ENCODE peak calls at places on chromosomes 2 and 18, in nine cellular contexts. One of them, this sample, is unnamed. For H3K4me1, the result is how much of the 10 kb centered on the place peaks cover.

GRCh38 chr2:236568068-236568921 is 1.3 kb upstream of the ACKR3 start:
- DNase-seq in thoracic aorta: no peak
- DNase-seq in endodermal cell: peak
- DNase-seq in CD8-positive, alpha-beta T cell: peak
- DNase-seq in IMR-90: no peak
- DNase-seq in heart left ventricle: peak
- DNase-seq in CD8-positive, alpha-beta memory T cell: peak
- DNase-seq in adrenal gland: peak
- DNase-seq in naive thymus-derived CD4-positive, alpha-beta T cell: peak
- DNase-seq in this sample: no peak

GRCh38 chr2:96470636-96471035 is 34.5 kb downstream of the NEURL3 start:
- DNase-seq in CD8-positive, alpha-beta T cell: peak
- DNase-seq in naive thymus-derived CD4-positive, alpha-beta T cell: peak
- DNase-seq in CD8-positive, alpha-beta memory T cell: peak
- DNase-seq in thoracic aorta: no peak
- DNase-seq in IMR-90: peak
- DNase-seq in heart left ventricle: peak
- DNase-seq in adrenal gland: peak
- DNase-seq in endodermal cell: peak
- DNase-seq in this sample: peak

GRCh38 chr18:44835555-44836156 is 155.0 kb downstream of the SETBP1 start:
- DNase-seq in thoracic aorta: no peak
- DNase-seq in naive thymus-derived CD4-positive, alpha-beta T cell: no peak
- DNase-seq in CD8-positive, alpha-beta memory T cell: no peak
- DNase-seq in heart left ventricle: no peak
- DNase-seq in CD8-positive, alpha-beta T cell: no peak
- DNase-seq in endodermal cell: no peak
- DNase-seq in adrenal gland: no peak
- DNase-seq in IMR-90: no peak
- DNase-seq in this sample: no peak

GRCh38 chr2:50878256-50878655 is 153.7 kb downstream of the NRXN1 start:
- DNase-seq in CD8-positive, alpha-beta T cell: no peak
- DNase-seq in adrenal gland: no peak
- DNase-seq in naive thymus-derived CD4-positive, alpha-beta T cell: no peak
- DNase-seq in endodermal cell: no peak
- DNase-seq in heart left ventricle: no peak
- DNase-seq in CD8-positive, alpha-beta memory T cell: no peak
- DNase-seq in IMR-90: no peak
- DNase-seq in thoracic aorta: no peak
- DNase-seq in this sample: no peak

GRCh38 chr2:158191076-158191566 is 89.4 kb downstream of the UPP2 start:
- DNase-seq in IMR-90: no peak
- DNase-seq in CD8-positive, alpha-beta T cell: no peak
- DNase-seq in naive thymus-derived CD4-positive, alpha-beta T cell: peak
- DNase-seq in thoracic aorta: no peak
- DNase-seq in CD8-positive, alpha-beta memory T cell: no peak
- DNase-seq in heart left ventricle: no peak
- DNase-seq in endodermal cell: no peak
- DNase-seq in adrenal gland: no peak
- DNase-seq in this sample: no peak

GRCh38 chr2:219422944-219423534 is 4.9 kb downstream of the DES start:
- DNase-seq in heart left ventricle: no peak
- DNase-seq in naive thymus-derived CD4-positive, alpha-beta T cell: no peak
- DNase-seq in CD8-positive, alpha-beta T cell: no peak
- DNase-seq in adrenal gland: no peak
- DNase-seq in thoracic aorta: no peak
- DNase-seq in endodermal cell: no peak
- DNase-seq in CD8-positive, alpha-beta memory T cell: no peak
- DNase-seq in IMR-90: no peak
- DNase-seq in this sample: no peak

GRCh38 chr18:14144628-14144895 is 12.3 kb upstream of the ZNF519 start:
- DNase-seq in IMR-90: no peak
- DNase-seq in CD8-positive, alpha-beta T cell: no peak
- DNase-seq in thoracic aorta: no peak
- DNase-seq in CD8-positive, alpha-beta memory T cell: no peak
- DNase-seq in endodermal cell: no peak
- DNase-seq in naive thymus-derived CD4-positive, alpha-beta T cell: no peak
- DNase-seq in adrenal gland: no peak
- DNase-seq in heart left ventricle: no peak
- DNase-seq in this sample: no peak

GRCh38 chr2:58032016-58032750 is 14.4 kb upstream of the VRK2 start:
- DNase-seq in endodermal cell: no peak
- DNase-seq in thoracic aorta: no peak
- DNase-seq in heart left ventricle: no peak
- DNase-seq in IMR-90: peak
- DNase-seq in CD8-positive, alpha-beta memory T cell: no peak
- DNase-seq in adrenal gland: no peak
- DNase-seq in CD8-positive, alpha-beta T cell: no peak
- DNase-seq in naive thymus-derived CD4-positive, alpha-beta T cell: no peak
- DNase-seq in this sample: no peak

GRCh38 chr2:237885171-237885930 is 25.9 kb downstream of the RAMP1 start:
- DNase-seq in CD8-positive, alpha-beta memory T cell: no peak
- DNase-seq in heart left ventricle: no peak
- DNase-seq in naive thymus-derived CD4-positive, alpha-beta T cell: no peak
- DNase-seq in adrenal gland: no peak
- DNase-seq in CD8-positive, alpha-beta T cell: no peak
- DNase-seq in endodermal cell: peak
- DNase-seq in IMR-90: no peak
- DNase-seq in thoracic aorta: no peak
- DNase-seq in this sample: no peak

GRCh38 chr2:43074052-43074451 is 152.4 kb downstream of the ZFP36L2 start:
- DNase-seq in naive thymus-derived CD4-positive, alpha-beta T cell: no peak
- DNase-seq in CD8-positive, alpha-beta T cell: no peak
- DNase-seq in heart left ventricle: no peak
- DNase-seq in CD8-positive, alpha-beta memory T cell: no peak
- DNase-seq in adrenal gland: peak
- DNase-seq in endodermal cell: peak
- DNase-seq in IMR-90: no peak
- DNase-seq in thoracic aorta: no peak
- DNase-seq in this sample: no peak
- H3K4me1 ChIP-seq in naive thymus-derived CD4-positive, alpha-beta T cell: under half
- H3K4me1 ChIP-seq in CD8-positive, alpha-beta T cell: under half
- H3K4me1 ChIP-seq in heart left ventricle: under half
- H3K4me1 ChIP-seq in CD8-positive, alpha-beta memory T cell: under half
- H3K4me1 ChIP-seq in adrenal gland: under half
- H3K4me1 ChIP-seq in endodermal cell: under half
- H3K4me1 ChIP-seq in IMR-90: under half
- H3K4me1 ChIP-seq in thoracic aorta: half or more
- H3K4me1 ChIP-seq in this sample: under half

GRCh38 chr2:85926526-85926925 is 37.7 kb upstream of the ST3GAL5 start:
- DNase-seq in CD8-positive, alpha-beta T cell: no peak
- DNase-seq in thoracic aorta: no peak
- DNase-seq in heart left ventricle: no peak
- DNase-seq in naive thymus-derived CD4-positive, alpha-beta T cell: no peak
- DNase-seq in IMR-90: no peak
- DNase-seq in adrenal gland: no peak
- DNase-seq in endodermal cell: no peak
- DNase-seq in CD8-positive, alpha-beta memory T cell: no peak
- DNase-seq in this sample: no peak

GRCh38 chr2:85926931-85927527 is 38.2 kb upstream of the ST3GAL5 start:
- DNase-seq in heart left ventricle: no peak
- DNase-seq in IMR-90: no peak
- DNase-seq in CD8-positive, alpha-beta T cell: no peak
- DNase-seq in CD8-positive, alpha-beta memory T cell: no peak
- DNase-seq in thoracic aorta: no peak
- DNase-seq in adrenal gland: no peak
- DNase-seq in endodermal cell: no peak
- DNase-seq in naive thymus-derived CD4-positive, alpha-beta T cell: no peak
- DNase-seq in this sample: no peak

GRCh38 chr2:85933753-85934594 is 45.2 kb upstream of the ST3GAL5 start:
- DNase-seq in IMR-90: peak
- DNase-seq in thoracic aorta: no peak
- DNase-seq in endodermal cell: no peak
- DNase-seq in adrenal gland: peak
- DNase-seq in naive thymus-derived CD4-positive, alpha-beta T cell: no peak
- DNase-seq in heart left ventricle: no peak
- DNase-seq in CD8-positive, alpha-beta T cell: no peak
- DNase-seq in CD8-positive, alpha-beta memory T cell: no peak
- DNase-seq in this sample: no peak

GRCh38 chr2:85929096-85930044 is 40.6 kb upstream of the ST3GAL5 start:
- DNase-seq in naive thymus-derived CD4-positive, alpha-beta T cell: no peak
- DNase-seq in IMR-90: no peak
- DNase-seq in CD8-positive, alpha-beta memory T cell: no peak
- DNase-seq in CD8-positive, alpha-beta T cell: no peak
- DNase-seq in endodermal cell: peak
- DNase-seq in heart left ventricle: no peak
- DNase-seq in thoracic aorta: no peak
- DNase-seq in adrenal gland: no peak
- DNase-seq in this sample: no peak

DNA sequence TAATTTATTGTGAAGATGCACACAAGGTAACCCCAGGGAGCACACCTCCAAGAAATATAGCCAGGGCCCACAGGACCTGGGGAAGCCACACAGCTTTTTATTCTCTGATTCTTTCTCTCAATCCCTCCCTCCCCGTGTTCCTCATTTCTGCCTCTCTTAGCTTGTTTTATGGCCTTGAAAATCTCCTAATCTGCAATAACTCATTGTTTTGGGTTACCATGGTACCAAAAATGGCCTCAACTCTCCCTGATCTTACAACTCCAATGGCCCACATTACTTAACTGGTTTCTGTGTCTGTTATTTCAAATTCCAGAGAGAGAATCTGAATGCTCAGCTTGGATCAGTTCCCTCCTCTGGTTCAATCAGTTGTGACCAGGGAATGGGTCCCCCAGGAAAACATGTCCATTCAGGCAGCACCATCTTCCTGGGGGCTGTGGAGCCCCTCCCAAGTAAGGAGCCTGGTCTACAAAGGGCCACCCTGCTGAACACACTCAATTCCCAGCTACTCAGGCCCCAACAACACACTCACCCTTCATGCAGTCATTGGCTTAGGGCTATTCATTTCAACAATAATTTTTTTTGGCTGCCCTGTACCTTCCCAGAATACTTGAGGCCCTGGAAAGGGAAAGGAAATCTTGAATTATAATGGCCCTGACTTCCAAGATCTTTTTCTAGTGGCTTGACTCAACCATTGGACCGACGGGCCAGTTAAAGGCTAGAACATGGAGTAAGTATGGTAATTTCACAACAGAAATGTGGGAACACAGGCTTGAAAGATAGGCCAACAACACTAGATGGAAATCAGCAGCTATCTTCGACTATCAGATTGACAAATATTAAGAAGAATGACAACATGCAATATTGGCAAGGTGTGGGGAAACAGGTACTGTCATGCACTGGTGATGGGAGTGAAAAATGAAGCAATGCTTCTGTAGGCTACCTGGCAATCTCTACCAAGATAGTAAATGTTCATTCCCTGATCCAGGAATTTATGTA is 41.6 kb upstream of the ST3GAL5 start:
- DNase-seq in heart left ventricle: no peak
- DNase-seq in IMR-90: no peak
- DNase-seq in thoracic aorta: no peak
- DNase-seq in endodermal cell: no peak
- DNase-seq in CD8-positive, alpha-beta memory T cell: no peak
- DNase-seq in CD8-positive, alpha-beta T cell: no peak
- DNase-seq in adrenal gland: peak
- DNase-seq in naive thymus-derived CD4-positive, alpha-beta T cell: no peak
- DNase-seq in this sample: no peak
- H3K27ac ChIP-seq in heart left ventricle: no peak
- H3K27ac ChIP-seq in IMR-90: no peak
- H3K27ac ChIP-seq in thoracic aorta: no peak
- H3K27ac ChIP-seq in endodermal cell: no peak
- H3K27ac ChIP-seq in CD8-positive, alpha-beta memory T cell: no peak
- H3K27ac ChIP-seq in CD8-positive, alpha-beta T cell: no peak
- H3K27ac ChIP-seq in adrenal gland: no peak
- H3K27ac ChIP-seq in naive thymus-derived CD4-positive, alpha-beta T cell: no peak
- H3K27ac ChIP-seq in this sample: no peak

GRCh38 chr2:101309211-101309700 is 755 bp upstream of the RNF149 start:
- DNase-seq in thoracic aorta: no peak
- DNase-seq in endodermal cell: no peak
- DNase-seq in CD8-positive, alpha-beta memory T cell: no peak
- DNase-seq in IMR-90: no peak
- DNase-seq in CD8-positive, alpha-beta T cell: no peak
- DNase-seq in heart left ventricle: no peak
- DNase-seq in naive thymus-derived CD4-positive, alpha-beta T cell: no peak
- DNase-seq in adrenal gland: no peak
- DNase-seq in this sample: no peak
- H3K4me1 ChIP-seq in thoracic aorta: under half
- H3K4me1 ChIP-seq in endodermal cell: under half
- H3K4me1 ChIP-seq in CD8-positive, alpha-beta memory T cell: half or more
- H3K4me1 ChIP-seq in IMR-90: under half
- H3K4me1 ChIP-seq in CD8-positive, alpha-beta T cell: half or more
- H3K4me1 ChIP-seq in heart left ventricle: under half
- H3K4me1 ChIP-seq in naive thymus-derived CD4-positive, alpha-beta T cell: half or more
- H3K4me1 ChIP-seq in adrenal gland: under half
- H3K4me1 ChIP-seq in this sample: under half

GRCh38 chr2:104546537-104546936 is 307.4 kb upstream of the POU3F3 start:
- DNase-seq in IMR-90: no peak
- DNase-seq in thoracic aorta: no peak
- DNase-seq in CD8-positive, alpha-beta memory T cell: no peak
- DNase-seq in adrenal gland: no peak
- DNase-seq in heart left ventricle: no peak
- DNase-seq in naive thymus-derived CD4-positive, alpha-beta T cell: no peak
- DNase-seq in endodermal cell: no peak
- DNase-seq in CD8-positive, alpha-beta T cell: no peak
- DNase-seq in this sample: no peak
- H3K27ac ChIP-seq in IMR-90: no peak
- H3K27ac ChIP-seq in thoracic aorta: no peak
- H3K27ac ChIP-seq in CD8-positive, alpha-beta memory T cell: no peak
- H3K27ac ChIP-seq in adrenal gland: no peak
- H3K27ac ChIP-seq in heart left ventricle: no peak
- H3K27ac ChIP-seq in naive thymus-derived CD4-positive, alpha-beta T cell: no peak
- H3K27ac ChIP-seq in endodermal cell: no peak
- H3K27ac ChIP-seq in CD8-positive, alpha-beta T cell: no peak
- H3K27ac ChIP-seq in this sample: no peak

DNA sequence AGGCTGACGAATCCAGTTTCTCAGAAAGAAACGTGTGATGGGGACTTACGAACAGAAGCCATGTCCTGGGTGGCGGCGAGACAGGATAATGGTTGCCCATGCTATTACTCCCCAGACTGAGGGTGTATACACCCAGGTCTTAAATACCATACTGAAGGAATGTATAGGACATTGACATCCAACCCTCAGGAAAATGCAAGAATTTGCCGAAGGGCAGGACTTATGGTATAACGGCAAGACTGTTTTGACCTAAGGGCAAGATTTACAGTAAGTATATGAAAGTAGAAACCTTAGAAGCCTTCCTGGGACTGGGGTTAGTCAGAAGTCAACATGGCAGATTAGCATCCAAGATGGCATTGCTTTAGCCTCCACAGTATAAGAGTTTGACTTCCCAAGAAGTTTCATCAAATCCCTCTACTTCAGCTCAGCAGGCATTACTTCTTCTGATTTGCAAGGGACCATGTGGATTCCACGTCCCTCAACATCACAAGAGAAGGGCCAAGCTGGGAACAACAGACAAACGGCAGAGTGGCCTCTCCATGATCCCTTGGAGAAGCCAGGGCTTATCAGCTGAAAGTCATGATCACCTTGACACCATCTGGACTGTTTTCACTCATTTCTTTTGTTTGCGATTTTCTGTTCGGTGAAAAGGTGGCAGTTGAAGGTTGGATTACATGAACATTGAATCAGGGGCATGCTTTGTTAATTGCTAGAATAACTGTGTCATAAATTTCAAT is 21.1 kb downstream of the ST3GAL5 start:
- DNase-seq in heart left ventricle: no peak
- DNase-seq in naive thymus-derived CD4-positive, alpha-beta T cell: no peak
- DNase-seq in adrenal gland: no peak
- DNase-seq in thoracic aorta: no peak
- DNase-seq in CD8-positive, alpha-beta memory T cell: no peak
- DNase-seq in CD8-positive, alpha-beta T cell: no peak
- DNase-seq in IMR-90: no peak
- DNase-seq in endodermal cell: no peak
- DNase-seq in this sample: no peak
- H3K4me1 ChIP-seq in heart left ventricle: under half
- H3K4me1 ChIP-seq in naive thymus-derived CD4-positive, alpha-beta T cell: under half
- H3K4me1 ChIP-seq in adrenal gland: under half
- H3K4me1 ChIP-seq in thoracic aorta: under half
- H3K4me1 ChIP-seq in CD8-positive, alpha-beta memory T cell: under half
- H3K4me1 ChIP-seq in CD8-positive, alpha-beta T cell: under half
- H3K4me1 ChIP-seq in IMR-90: under half
- H3K4me1 ChIP-seq in endodermal cell: under half
- H3K4me1 ChIP-seq in this sample: under half

GRCh38 chr18:53941601-53942335 is 282.7 kb downstream of the MBD2 start:
- DNase-seq in thoracic aorta: no peak
- DNase-seq in naive thymus-derived CD4-positive, alpha-beta T cell: no peak
- DNase-seq in IMR-90: no peak
- DNase-seq in CD8-positive, alpha-beta memory T cell: no peak
- DNase-seq in adrenal gland: no peak
- DNase-seq in heart left ventricle: no peak
- DNase-seq in CD8-positive, alpha-beta T cell: no peak
- DNase-seq in endodermal cell: no peak
- DNase-seq in this sample: no peak
- H3K27ac ChIP-seq in thoracic aorta: no peak
- H3K27ac ChIP-seq in naive thymus-derived CD4-positive, alpha-beta T cell: no peak
- H3K27ac ChIP-seq in IMR-90: no peak
- H3K27ac ChIP-seq in CD8-positive, alpha-beta memory T cell: no peak
- H3K27ac ChIP-seq in adrenal gland: no peak
- H3K27ac ChIP-seq in heart left ventricle: no peak
- H3K27ac ChIP-seq in CD8-positive, alpha-beta T cell: no peak
- H3K27ac ChIP-seq in endodermal cell: no peak
- H3K27ac ChIP-seq in this sample: no peak